ENCODE peak calls at places on chromosomes 6 and 20, in six cellular contexts. One of them, this sample, is unnamed.

GRCh38 chr20:51600950-51601349 is 58.4 kb upstream of the NFATC2 start:
- DNase-seq in sigmoid colon: no peak
- DNase-seq in breast epithelium: no peak
- DNase-seq in endothelial cell of umbilical vein: no peak
- DNase-seq in transverse colon: no peak
- DNase-seq in HepG2: no peak
- DNase-seq in this sample: no peak

GRCh38 chr6:26240157-26240980 is 124.6 kb upstream of the BTN3A2 start:
- DNase-seq in endothelial cell of umbilical vein: peak; percentile 85
- DNase-seq in breast epithelium: peak; percentile 62
- DNase-seq in transverse colon: peak; percentile 50
- DNase-seq in HepG2: no peak
- DNase-seq in sigmoid colon: peak; percentile 80
- DNase-seq in this sample: no peak

GRCh38 chr20:3193806-3194616 is 10.5 kb downstream of the DDRGK1 start:
- DNase-seq in HepG2: no peak
- DNase-seq in sigmoid colon: no peak
- DNase-seq in breast epithelium: no peak
- DNase-seq in endothelial cell of umbilical vein: no peak
- DNase-seq in transverse colon: no peak
- DNase-seq in this sample: no peak

GRCh38 chr20:34215711-34216381 is 25.4 kb upstream of the ASIP start:
- DNase-seq in breast epithelium: peak; percentile 73
- DNase-seq in transverse colon: peak; percentile 78
- DNase-seq in endothelial cell of umbilical vein: peak; percentile 67
- DNase-seq in sigmoid colon: peak; percentile 83
- DNase-seq in HepG2: peak; percentile 79
- DNase-seq in this sample: peak; percentile 92

GRCh38 chr6:44161997-44162338 is 3.3 kb downstream of the CAPN11 start:
- DNase-seq in sigmoid colon: no peak
- DNase-seq in endothelial cell of umbilical vein: no peak
- DNase-seq in breast epithelium: no peak
- DNase-seq in transverse colon: no peak
- DNase-seq in HepG2: no peak
- DNase-seq in this sample: no peak

GRCh38 chr20:38805958-38806854 is 709 bp downstream of the PPP1R16B start:
- DNase-seq in sigmoid colon: no peak
- DNase-seq in HepG2: no peak
- DNase-seq in endothelial cell of umbilical vein: peak; percentile 30
- DNase-seq in breast epithelium: no peak
- DNase-seq in transverse colon: peak; percentile 38
- DNase-seq in this sample: no peak

GRCh38 chr20:18443841-18444240 is 23.0 kb downstream of the DZANK1 start:
- DNase-seq in breast epithelium: no peak
- DNase-seq in transverse colon: no peak
- DNase-seq in endothelial cell of umbilical vein: no peak
- DNase-seq in HepG2: no peak
- DNase-seq in sigmoid colon: no peak
- DNase-seq in this sample: no peak

GRCh38 chr20:33178726-33179125 is 10.8 kb downstream of the BPIFA2 start:
- DNase-seq in endothelial cell of umbilical vein: no peak
- DNase-seq in sigmoid colon: no peak
- DNase-seq in transverse colon: no peak
- DNase-seq in HepG2: peak; percentile 57
- DNase-seq in breast epithelium: no peak
- DNase-seq in this sample: no peak

GRCh38 chr6:4466260-4466659 is 309.9 kb upstream of the CDYL start:
- DNase-seq in endothelial cell of umbilical vein: peak; percentile 76
- DNase-seq in transverse colon: peak; percentile 12
- DNase-seq in HepG2: no peak
- DNase-seq in breast epithelium: no peak
- DNase-seq in sigmoid colon: no peak
- DNase-seq in this sample: no peak

GRCh38 chr20:38208088-38208487 is 43.0 kb upstream of the TGM2 start:
- DNase-seq in endothelial cell of umbilical vein: no peak
- DNase-seq in sigmoid colon: no peak
- DNase-seq in HepG2: no peak
- DNase-seq in transverse colon: no peak
- DNase-seq in breast epithelium: no peak
- DNase-seq in this sample: no peak

GRCh38 chr6:112289039-112289566 is 34.7 kb upstream of the LAMA4 start:
- DNase-seq in HepG2: no peak
- DNase-seq in breast epithelium: no peak
- DNase-seq in endothelial cell of umbilical vein: no peak
- DNase-seq in transverse colon: peak; percentile 25
- DNase-seq in sigmoid colon: peak; percentile 91
- DNase-seq in this sample: no peak

GRCh38 chr6:169920359-169921020 is 169.1 kb downstream of the ERMARD start:
- DNase-seq in transverse colon: no peak
- DNase-seq in sigmoid colon: peak; percentile 26
- DNase-seq in HepG2: no peak
- DNase-seq in breast epithelium: no peak
- DNase-seq in endothelial cell of umbilical vein: no peak
- DNase-seq in this sample: no peak

GRCh38 chr6:5205035-5205469 is 55.7 kb downstream of the LYRM4 start:
- DNase-seq in sigmoid colon: no peak
- DNase-seq in transverse colon: no peak
- DNase-seq in HepG2: no peak
- DNase-seq in endothelial cell of umbilical vein: peak; percentile 76
- DNase-seq in breast epithelium: no peak
- DNase-seq in this sample: no peak

GRCh38 chr6:145468534-145468933 is 266.8 kb downstream of the EPM2A start:
- DNase-seq in HepG2: no peak
- DNase-seq in breast epithelium: no peak
- DNase-seq in endothelial cell of umbilical vein: no peak
- DNase-seq in sigmoid colon: no peak
- DNase-seq in transverse colon: no peak
- DNase-seq in this sample: no peak

GRCh38 chr20:419556-420168 is 11.6 kb downstream of the RBCK1 start:
- DNase-seq in breast epithelium: no peak
- DNase-seq in HepG2: no peak
- DNase-seq in transverse colon: peak; percentile 91
- DNase-seq in sigmoid colon: no peak
- DNase-seq in endothelial cell of umbilical vein: no peak
- DNase-seq in this sample: no peak

GRCh38 chr6:156953478-156954146 is 176.4 kb downstream of the ARID1B start:
- DNase-seq in transverse colon: no peak
- DNase-seq in sigmoid colon: no peak
- DNase-seq in endothelial cell of umbilical vein: peak; percentile 93
- DNase-seq in HepG2: peak; percentile 95
- DNase-seq in breast epithelium: no peak
- DNase-seq in this sample: no peak

GRCh38 chr20:19756756-19757486 is 1.1 kb upstream of the RIN2 start:
- DNase-seq in sigmoid colon: peak; percentile 33
- DNase-seq in endothelial cell of umbilical vein: no peak
- DNase-seq in HepG2: no peak
- DNase-seq in breast epithelium: no peak
- DNase-seq in transverse colon: no peak
- DNase-seq in this sample: no peak

GRCh38 chr20:31330893-31331292 is 22.5 kb upstream of the DEFB116 start:
- DNase-seq in breast epithelium: no peak
- DNase-seq in endothelial cell of umbilical vein: no peak
- DNase-seq in transverse colon: no peak
- DNase-seq in HepG2: no peak
- DNase-seq in sigmoid colon: no peak
- DNase-seq in this sample: no peak

GRCh38 chr6:55543633-55544309 is 35.2 kb downstream of the HMGCLL1 start:
- DNase-seq in endothelial cell of umbilical vein: no peak
- DNase-seq in HepG2: peak; percentile 21
- DNase-seq in sigmoid colon: no peak
- DNase-seq in transverse colon: no peak
- DNase-seq in breast epithelium: no peak
- DNase-seq in this sample: no peak

GRCh38 chr6:81623106-81623834 is 129.2 kb downstream of the TENT5A start:
- DNase-seq in transverse colon: no peak
- DNase-seq in endothelial cell of umbilical vein: no peak
- DNase-seq in sigmoid colon: no peak
- DNase-seq in breast epithelium: no peak
- DNase-seq in HepG2: no peak
- DNase-seq in this sample: no peak

GRCh38 chr6:37481793-37482192 is 17.9 kb downstream of the CCDC167 start:
- DNase-seq in HepG2: no peak
- DNase-seq in endothelial cell of umbilical vein: no peak
- DNase-seq in breast epithelium: no peak
- DNase-seq in transverse colon: no peak
- DNase-seq in sigmoid colon: no peak
- DNase-seq in this sample: no peak

GRCh38 chr20:59813126-59813947 is 120.1 kb downstream of the SYCP2 start:
- DNase-seq in transverse colon: no peak
- DNase-seq in HepG2: no peak
- DNase-seq in breast epithelium: peak; percentile 20
- DNase-seq in endothelial cell of umbilical vein: no peak
- DNase-seq in sigmoid colon: no peak
- DNase-seq in this sample: peak; percentile 60

GRCh38 chr6:43489277-43490072 is 12.1 kb downstream of the TJAP1 start:
- DNase-seq in transverse colon: no peak
- DNase-seq in endothelial cell of umbilical vein: no peak
- DNase-seq in sigmoid colon: no peak
- DNase-seq in HepG2: peak; percentile 64
- DNase-seq in breast epithelium: no peak
- DNase-seq in this sample: no peak

GRCh38 chr20:10521068-10521834 is 86.1 kb downstream of the SLX4IP start:
- DNase-seq in sigmoid colon: peak; percentile 82
- DNase-seq in HepG2: peak; percentile 56
- DNase-seq in endothelial cell of umbilical vein: peak; percentile 77
- DNase-seq in breast epithelium: no peak
- DNase-seq in transverse colon: no peak
- DNase-seq in this sample: no peak

GRCh38 chr6:106757722-106758467 is 128.5 kb downstream of the QRSL1 start:
- DNase-seq in transverse colon: no peak
- DNase-seq in sigmoid colon: no peak
- DNase-seq in HepG2: no peak
- DNase-seq in endothelial cell of umbilical vein: no peak
- DNase-seq in breast epithelium: no peak
- DNase-seq in this sample: no peak

GRCh38 chr20:45012682-45013302 is 46.5 kb downstream of the STK4 start:
- DNase-seq in transverse colon: no peak
- DNase-seq in endothelial cell of umbilical vein: no peak
- DNase-seq in breast epithelium: no peak
- DNase-seq in sigmoid colon: no peak
- DNase-seq in HepG2: no peak
- DNase-seq in this sample: no peak

GRCh38 chr20:50546729-50547314 is 36.6 kb downstream of the PTPN1 start:
- DNase-seq in endothelial cell of umbilical vein: no peak
- DNase-seq in HepG2: no peak
- DNase-seq in sigmoid colon: no peak
- DNase-seq in transverse colon: peak; percentile 32
- DNase-seq in breast epithelium: no peak
- DNase-seq in this sample: no peak

DNA sequence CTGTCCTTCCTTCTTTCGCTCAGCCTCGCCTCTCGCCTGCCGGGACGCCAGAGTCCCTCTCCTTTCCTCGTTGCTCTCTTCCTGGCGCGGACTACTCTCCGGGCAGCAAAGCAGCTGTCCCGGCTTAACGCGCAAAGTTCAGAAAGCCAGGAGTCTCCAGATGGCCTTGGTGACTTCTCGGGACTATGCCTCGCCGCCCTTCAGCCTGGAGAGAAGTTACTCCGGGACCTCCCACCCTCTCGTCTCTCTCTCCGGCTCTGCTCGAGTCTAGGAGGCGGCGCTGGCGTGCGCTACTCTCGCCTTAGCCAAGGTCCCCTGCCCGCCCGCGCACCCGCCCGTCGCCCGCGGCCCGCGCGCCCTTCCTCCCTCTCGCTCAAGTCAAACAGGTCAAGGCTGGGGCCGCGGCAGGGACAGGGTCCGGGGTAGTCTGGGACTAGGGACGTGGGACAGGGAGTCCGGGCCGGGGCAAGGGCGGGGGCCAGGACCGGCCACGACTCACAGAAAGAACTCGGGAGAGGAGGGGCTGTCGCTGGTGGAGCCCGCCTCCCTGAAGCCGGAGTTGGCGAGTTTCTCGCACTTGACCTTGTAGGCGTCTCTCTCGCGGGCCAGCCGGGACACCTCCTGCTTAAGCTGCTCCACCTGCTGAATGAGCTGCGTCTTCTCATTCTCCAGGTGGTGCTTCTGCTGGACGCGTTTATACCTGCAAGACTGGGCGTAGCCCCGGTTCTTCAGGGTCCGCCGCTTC is 1.5 kb downstream of the MAFB start:
- DNase-seq in breast epithelium: peak; percentile 78
- DNase-seq in endothelial cell of umbilical vein: peak; percentile 52
- DNase-seq in sigmoid colon: no peak
- DNase-seq in transverse colon: no peak
- DNase-seq in HepG2: no peak
- DNase-seq in this sample: no peak
- TF ChIP-seq POLR2AphosphoS5 in breast epithelium: peak; percentile 4
- TF ChIP-seq POLR2AphosphoS5 in endothelial cell of umbilical vein: no peak
- TF ChIP-seq POLR2AphosphoS5 in sigmoid colon: no peak
- TF ChIP-seq POLR2AphosphoS5 in transverse colon: no peak
- TF ChIP-seq POLR2AphosphoS5 in HepG2: no peak
- TF ChIP-seq POLR2AphosphoS5 in this sample: no peak

GRCh38 chr20:43460830-43461200 is 3.1 kb downstream of the SRSF6 start:
- DNase-seq in breast epithelium: no peak
- DNase-seq in HepG2: no peak
- DNase-seq in sigmoid colon: no peak
- DNase-seq in endothelial cell of umbilical vein: no peak
- DNase-seq in transverse colon: no peak
- DNase-seq in this sample: no peak
- TF ChIP-seq POLR2A in breast epithelium: no peak
- TF ChIP-seq POLR2A in HepG2: no peak
- TF ChIP-seq POLR2A in sigmoid colon: no peak
- TF ChIP-seq POLR2A in endothelial cell of umbilical vein: no peak
- TF ChIP-seq POLR2A in transverse colon: no peak
- TF ChIP-seq POLR2A in this sample: no peak

GRCh38 chr6:36276581-36277536 is 7.0 kb downstream of the PNPLA1 start:
- DNase-seq in transverse colon: no peak
- DNase-seq in sigmoid colon: no peak
- DNase-seq in HepG2: no peak
- DNase-seq in breast epithelium: no peak
- DNase-seq in endothelial cell of umbilical vein: no peak
- DNase-seq in this sample: no peak
- H3K27me3 ChIP-seq in transverse colon: peaks cover 2% of the 10 kb centered on the region
- H3K27me3 ChIP-seq in sigmoid colon: peaks cover 13% of the 10 kb centered on the region
- H3K27me3 ChIP-seq in HepG2: no peaks in the 10 kb centered on the region
- H3K27me3 ChIP-seq in breast epithelium: no peaks in the 10 kb centered on the region
- H3K27me3 ChIP-seq in endothelial cell of umbilical vein: peaks cover 38% of the 10 kb centered on the region
- H3K27me3 ChIP-seq in this sample: peaks cover 40% of the 10 kb centered on the region

GRCh38 chr6:132813173-132813856 is 1.1 kb upstream of the RPS12 start:
- DNase-seq in HepG2: peak; percentile 57
- DNase-seq in endothelial cell of umbilical vein: peak; percentile 75
- DNase-seq in breast epithelium: no peak
- DNase-seq in transverse colon: peak; percentile 49
- DNase-seq in sigmoid colon: peak; percentile 72
- DNase-seq in this sample: no peak

GRCh38 chr6:132812255-132812732 is 2.1 kb upstream of the RPS12 start:
- DNase-seq in HepG2: peak; percentile 15
- DNase-seq in transverse colon: no peak
- DNase-seq in sigmoid colon: no peak
- DNase-seq in breast epithelium: no peak
- DNase-seq in endothelial cell of umbilical vein: peak; percentile 44
- DNase-seq in this sample: no peak

GRCh38 chr6:132812756-132813172 is 1.6 kb upstream of the RPS12 start:
- DNase-seq in HepG2: peak; percentile 13
- DNase-seq in sigmoid colon: no peak
- DNase-seq in endothelial cell of umbilical vein: no peak
- DNase-seq in transverse colon: no peak
- DNase-seq in breast epithelium: no peak
- DNase-seq in this sample: no peak

GRCh38 chr6:132816665-132817064 is 2.3 kb downstream of the RPS12 start:
- DNase-seq in HepG2: peak; percentile 5
- DNase-seq in breast epithelium: no peak
- DNase-seq in transverse colon: no peak
- DNase-seq in sigmoid colon: no peak
- DNase-seq in endothelial cell of umbilical vein: no peak
- DNase-seq in this sample: no peak

GRCh38 chr6:132814716-132815570 is 574 bp downstream of the RPS12 start:
- DNase-seq in transverse colon: peak; percentile 11
- DNase-seq in breast epithelium: no peak
- DNase-seq in endothelial cell of umbilical vein: peak; percentile 21
- DNase-seq in sigmoid colon: no peak
- DNase-seq in HepG2: peak; percentile 19
- DNase-seq in this sample: no peak
- TF ChIP-seq POLR2AphosphoS5 in transverse colon: no peak
- TF ChIP-seq POLR2AphosphoS5 in breast epithelium: no peak
- TF ChIP-seq POLR2AphosphoS5 in endothelial cell of umbilical vein: peak; percentile 14
- TF ChIP-seq POLR2AphosphoS5 in sigmoid colon: no peak
- TF ChIP-seq POLR2AphosphoS5 in HepG2: no peak
- TF ChIP-seq POLR2AphosphoS5 in this sample: no peak